ENCODE peak calls at places on chromosomes 13 and 19, in six cellular contexts. One of them, this sample, is unnamed.

GRCh38 chr13:73038064-73038463 is 20.7 kb upstream of the KLF5 start:
- DNase-seq in neuronal stem cell: no peak
- DNase-seq in IMR-90: no peak
- DNase-seq in mesendoderm: no peak
- DNase-seq in trophoblast cell: no peak
- DNase-seq in H9: no peak
- DNase-seq in this sample: no peak

GRCh38 chr13:71852082-71852481 is 14.9 kb downstream of the DACH1 start:
- DNase-seq in IMR-90: no peak
- DNase-seq in trophoblast cell: no peak
- DNase-seq in neuronal stem cell: no peak
- DNase-seq in H9: no peak
- DNase-seq in mesendoderm: no peak
- DNase-seq in this sample: no peak

GRCh38 chr19:35439921-35440320 is 8.1 kb upstream of the FFAR2 start:
- DNase-seq in IMR-90: no peak
- DNase-seq in neuronal stem cell: no peak
- DNase-seq in mesendoderm: no peak
- DNase-seq in trophoblast cell: no peak
- DNase-seq in H9: no peak
- DNase-seq in this sample: no peak

GRCh38 chr13:38361551-38362262 is 12.1 kb downstream of the UFM1 start:
- DNase-seq in mesendoderm: no peak
- DNase-seq in IMR-90: no peak
- DNase-seq in trophoblast cell: no peak
- DNase-seq in neuronal stem cell: no peak
- DNase-seq in H9: no peak
- DNase-seq in this sample: no peak

GRCh38 chr13:50699874-50700663 is 143.4 kb downstream of the DLEU7 start:
- DNase-seq in trophoblast cell: no peak
- DNase-seq in mesendoderm: no peak
- DNase-seq in H9: no peak
- DNase-seq in IMR-90: no peak
- DNase-seq in neuronal stem cell: no peak
- DNase-seq in this sample: no peak

GRCh38 chr13:42524487-42525034 is 49.4 kb upstream of the TNFSF11 start:
- DNase-seq in neuronal stem cell: no peak
- DNase-seq in mesendoderm: no peak
- DNase-seq in IMR-90: no peak
- DNase-seq in trophoblast cell: no peak
- DNase-seq in H9: no peak
- DNase-seq in this sample: peak

GRCh38 chr13:80239571-80240255 is 101.2 kb downstream of the SPRY2 start:
- DNase-seq in H9: no peak
- DNase-seq in trophoblast cell: peak
- DNase-seq in IMR-90: peak
- DNase-seq in neuronal stem cell: no peak
- DNase-seq in mesendoderm: no peak
- DNase-seq in this sample: peak

GRCh38 chr19:32039446-32039845 is 306.0 kb upstream of the ZNF507 start:
- DNase-seq in neuronal stem cell: no peak
- DNase-seq in trophoblast cell: no peak
- DNase-seq in mesendoderm: no peak
- DNase-seq in IMR-90: no peak
- DNase-seq in H9: no peak
- DNase-seq in this sample: no peak

GRCh38 chr13:114222461-114222968 is 12.2 kb upstream of the CDC16 start:
- DNase-seq in H9: no peak
- DNase-seq in IMR-90: peak
- DNase-seq in neuronal stem cell: no peak
- DNase-seq in trophoblast cell: peak
- DNase-seq in mesendoderm: no peak
- DNase-seq in this sample: no peak

GRCh38 chr19:16222806-16223205 is 25.1 kb downstream of the AP1M1 start:
- DNase-seq in neuronal stem cell: no peak
- DNase-seq in mesendoderm: no peak
- DNase-seq in IMR-90: peak
- DNase-seq in H9: no peak
- DNase-seq in trophoblast cell: no peak
- DNase-seq in this sample: peak

GRCh38 chr13:41034862-41035261 is 15.7 kb upstream of the ELF1 start:
- DNase-seq in trophoblast cell: no peak
- DNase-seq in mesendoderm: no peak
- DNase-seq in H9: no peak
- DNase-seq in neuronal stem cell: no peak
- DNase-seq in IMR-90: peak
- DNase-seq in this sample: no peak

GRCh38 chr19:29845576-29846176 is 33.9 kb downstream of the CCNE1 start:
- DNase-seq in trophoblast cell: no peak
- DNase-seq in mesendoderm: peak
- DNase-seq in H9: peak
- DNase-seq in neuronal stem cell: no peak
- DNase-seq in IMR-90: peak
- DNase-seq in this sample: peak

GRCh38 chr19:43311706-43312105 is 41.8 kb upstream of the CD177 start:
- DNase-seq in IMR-90: no peak
- DNase-seq in mesendoderm: no peak
- DNase-seq in trophoblast cell: no peak
- DNase-seq in H9: no peak
- DNase-seq in neuronal stem cell: no peak
- DNase-seq in this sample: no peak

GRCh38 chr19:15641901-15642491 is 1.3 kb downstream of the CYP4F3 start:
- DNase-seq in IMR-90: no peak
- DNase-seq in mesendoderm: no peak
- DNase-seq in H9: no peak
- DNase-seq in neuronal stem cell: no peak
- DNase-seq in trophoblast cell: no peak
- DNase-seq in this sample: no peak

GRCh38 chr19:28498404-28498976 is 714.5 kb downstream of the UQCRFS1 start:
- DNase-seq in mesendoderm: no peak
- DNase-seq in neuronal stem cell: no peak
- DNase-seq in trophoblast cell: no peak
- DNase-seq in H9: no peak
- DNase-seq in IMR-90: no peak
- DNase-seq in this sample: no peak

GRCh38 chr19:7226749-7227148 is 67.5 kb downstream of the INSR start:
- DNase-seq in IMR-90: no peak
- DNase-seq in trophoblast cell: no peak
- DNase-seq in mesendoderm: no peak
- DNase-seq in H9: no peak
- DNase-seq in neuronal stem cell: no peak
- DNase-seq in this sample: no peak

GRCh38 chr19:21149877-21150276 is 8.0 kb downstream of the ZNF431 start:
- DNase-seq in H9: no peak
- DNase-seq in IMR-90: no peak
- DNase-seq in mesendoderm: no peak
- DNase-seq in neuronal stem cell: no peak
- DNase-seq in trophoblast cell: no peak
- DNase-seq in this sample: no peak

GRCh38 chr13:95564091-95564490 is 11.6 kb downstream of the CLDN10 start:
- DNase-seq in mesendoderm: peak
- DNase-seq in neuronal stem cell: no peak
- DNase-seq in H9: no peak
- DNase-seq in IMR-90: no peak
- DNase-seq in trophoblast cell: no peak
- DNase-seq in this sample: no peak

GRCh38 chr13:75749407-75749806 is 113.3 kb downstream of the LMO7 start:
- DNase-seq in IMR-90: peak
- DNase-seq in H9: no peak
- DNase-seq in neuronal stem cell: no peak
- DNase-seq in trophoblast cell: no peak
- DNase-seq in mesendoderm: no peak
- DNase-seq in this sample: no peak

GRCh38 chr19:58166268-58166667 is 15.7 kb upstream of the ZNF329 start:
- DNase-seq in trophoblast cell: no peak
- DNase-seq in mesendoderm: no peak
- DNase-seq in neuronal stem cell: no peak
- DNase-seq in H9: no peak
- DNase-seq in IMR-90: no peak
- DNase-seq in this sample: no peak

GRCh38 chr13:66657165-66657895 is 572.8 kb downstream of the PCDH9 start:
- DNase-seq in trophoblast cell: peak
- DNase-seq in neuronal stem cell: no peak
- DNase-seq in IMR-90: peak
- DNase-seq in H9: no peak
- DNase-seq in mesendoderm: peak
- DNase-seq in this sample: peak

GRCh38 chr19:56271096-56271495 is 1.5 kb upstream of the EDDM13 start:
- DNase-seq in trophoblast cell: no peak
- DNase-seq in H9: no peak
- DNase-seq in mesendoderm: no peak
- DNase-seq in neuronal stem cell: no peak
- DNase-seq in IMR-90: no peak
- DNase-seq in this sample: no peak

GRCh38 chr19:33365676-33366075 is 7.8 kb upstream of the CEBPG start:
- DNase-seq in trophoblast cell: no peak
- DNase-seq in neuronal stem cell: no peak
- DNase-seq in mesendoderm: no peak
- DNase-seq in IMR-90: no peak
- DNase-seq in H9: no peak
- DNase-seq in this sample: no peak
- H3K23ac ChIP-seq in trophoblast cell: no peak
- H3K23ac ChIP-seq in neuronal stem cell: no peak
- H3K23ac ChIP-seq in mesendoderm: no peak
- H3K23ac ChIP-seq in IMR-90: no peak
- H3K23ac ChIP-seq in H9: no peak
- H3K23ac ChIP-seq in this sample: no peak

GRCh38 chr13:55007681-55008080 is 1979.1 kb downstream of the OLFM4 start:
- DNase-seq in mesendoderm: no peak
- DNase-seq in IMR-90: no peak
- DNase-seq in neuronal stem cell: no peak
- DNase-seq in trophoblast cell: no peak
- DNase-seq in H9: no peak
- DNase-seq in this sample: no peak
- H2BK120ac ChIP-seq in mesendoderm: no peak
- H2BK120ac ChIP-seq in IMR-90: no peak
- H2BK120ac ChIP-seq in neuronal stem cell: no peak
- H2BK120ac ChIP-seq in trophoblast cell: no peak
- H2BK120ac ChIP-seq in H9: no peak
- H2BK120ac ChIP-seq in this sample: no peak

GRCh38 chr19:1027020-1027952 is 878 bp downstream of the CNN2 start:
- DNase-seq in H9: no peak
- DNase-seq in mesendoderm: peak
- DNase-seq in IMR-90: no peak
- DNase-seq in trophoblast cell: no peak
- DNase-seq in neuronal stem cell: peak
- DNase-seq in this sample: no peak

GRCh38 chr19:1027953-1028902 is 1.8 kb downstream of the CNN2 start:
- DNase-seq in H9: peak
- DNase-seq in mesendoderm: peak
- DNase-seq in neuronal stem cell: peak
- DNase-seq in trophoblast cell: peak
- DNase-seq in IMR-90: peak
- DNase-seq in this sample: peak

GRCh38 chr19:1032264-1032867 is 6.0 kb downstream of the CNN2 start:
- DNase-seq in mesendoderm: no peak
- DNase-seq in IMR-90: no peak
- DNase-seq in H9: no peak
- DNase-seq in trophoblast cell: no peak
- DNase-seq in neuronal stem cell: no peak
- DNase-seq in this sample: no peak

GRCh38 chr19:1020868-1021425 is at the start of gene TMEM259:
- DNase-seq in IMR-90: peak
- DNase-seq in mesendoderm: peak
- DNase-seq in H9: peak
- DNase-seq in neuronal stem cell: peak
- DNase-seq in trophoblast cell: peak
- DNase-seq in this sample: peak

DNA sequence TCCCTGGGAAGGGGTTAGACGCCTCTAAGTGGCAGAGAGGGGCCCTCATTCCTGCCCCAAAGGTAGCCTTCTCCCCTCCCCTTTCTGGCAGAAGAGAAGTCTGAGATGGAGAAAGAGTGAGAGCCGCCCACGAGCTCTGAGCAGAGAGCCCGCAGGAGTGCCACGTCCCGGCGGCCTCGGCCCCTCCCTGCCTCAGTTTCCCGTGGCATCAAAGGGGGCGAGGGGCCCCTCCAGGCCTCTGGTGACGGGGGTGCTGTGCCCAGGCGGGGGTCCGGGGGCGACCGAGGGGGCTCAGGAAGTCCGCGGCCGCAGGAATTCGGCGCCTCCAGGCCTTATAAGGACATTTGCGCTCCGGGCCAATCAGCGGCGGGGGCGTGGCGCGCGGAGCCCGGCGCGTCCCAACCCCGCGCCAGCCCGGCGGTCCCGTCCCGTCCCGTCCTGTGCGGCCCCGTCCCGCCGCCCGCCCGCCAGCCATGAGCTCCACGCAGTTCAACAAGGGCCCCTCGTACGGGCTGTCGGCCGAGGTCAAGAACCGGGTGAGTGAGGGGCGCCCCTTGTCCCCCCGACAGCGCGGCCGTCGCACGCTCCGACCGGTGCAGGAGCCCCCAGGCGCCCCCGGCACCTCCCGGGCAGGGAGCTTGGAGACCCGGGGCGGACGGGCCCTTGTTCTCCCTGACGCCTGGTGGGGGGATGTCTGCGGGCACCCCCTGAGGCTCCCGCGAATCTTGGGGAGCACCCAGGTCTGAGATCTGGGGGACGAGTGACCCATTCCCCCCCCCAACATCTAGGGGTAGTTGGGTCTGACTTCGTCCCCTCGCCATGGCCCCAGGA is at the start of gene CNN2:
- DNase-seq in H9: peak
- DNase-seq in trophoblast cell: peak
- DNase-seq in mesendoderm: peak
- DNase-seq in IMR-90: peak
- DNase-seq in neuronal stem cell: peak
- DNase-seq in this sample: peak
- H3K23ac ChIP-seq in H9: no peak
- H3K23ac ChIP-seq in trophoblast cell: no peak
- H3K23ac ChIP-seq in mesendoderm: peak
- H3K23ac ChIP-seq in IMR-90: peak
- H3K23ac ChIP-seq in neuronal stem cell: peak
- H3K23ac ChIP-seq in this sample: peak

DNA sequence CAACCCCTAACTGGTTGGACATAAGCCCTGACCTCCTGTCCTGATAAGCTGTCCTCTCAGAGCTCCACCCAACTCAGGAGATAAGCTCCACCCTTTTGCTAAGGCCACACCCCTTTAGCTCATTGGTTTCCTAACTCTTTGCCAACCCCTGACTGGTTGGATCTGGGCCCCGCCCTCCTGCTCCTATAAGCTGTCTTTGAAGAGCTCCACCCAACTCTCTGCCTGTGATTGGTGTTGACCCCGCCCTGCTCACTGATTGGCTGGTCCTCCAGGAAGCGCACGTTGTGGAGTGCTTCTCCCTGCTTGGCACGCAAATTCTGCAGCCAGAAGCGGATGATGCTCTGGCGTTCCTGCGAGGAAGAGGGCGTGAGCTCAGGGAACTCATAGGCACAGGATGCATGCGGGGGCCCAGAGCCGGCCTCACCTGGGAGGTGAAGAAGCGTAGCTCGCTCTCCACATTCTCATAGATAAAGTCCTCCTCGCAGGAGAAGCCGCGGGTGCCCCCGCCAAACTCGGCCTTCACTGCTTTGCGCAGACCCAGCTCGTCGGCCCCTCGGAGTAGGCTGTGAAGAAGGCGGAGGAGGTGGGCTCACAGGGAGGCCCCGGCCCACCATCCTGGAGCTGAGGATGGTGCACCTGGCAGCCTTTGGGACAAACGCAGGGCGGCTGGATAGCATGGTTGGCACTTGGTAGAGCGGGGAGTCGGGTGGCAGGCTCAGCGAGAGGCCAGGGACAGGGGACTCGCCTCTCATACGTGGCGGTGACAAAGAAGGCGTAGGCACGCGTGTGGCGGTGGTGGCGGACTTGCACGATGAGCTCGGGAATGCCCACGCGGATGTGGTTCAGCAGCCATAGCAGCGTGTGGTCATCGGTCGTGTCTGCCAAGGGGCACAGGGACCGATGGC is 1.7 kb downstream of the ANO8 start:
- DNase-seq in IMR-90: peak
- DNase-seq in neuronal stem cell: no peak
- DNase-seq in H9: peak
- DNase-seq in mesendoderm: peak
- DNase-seq in trophoblast cell: no peak
- DNase-seq in this sample: peak
- H2BK120ac ChIP-seq in IMR-90: no peak
- H2BK120ac ChIP-seq in neuronal stem cell: no peak
- H2BK120ac ChIP-seq in H9: no peak
- H2BK120ac ChIP-seq in mesendoderm: no peak
- H2BK120ac ChIP-seq in trophoblast cell: no peak
- H2BK120ac ChIP-seq in this sample: no peak

This sample was measured in mesenchymal stem cell.